ENCODE peak calls at places on chromosome 17, in four cellular contexts. L is left ventricle myocardium inferior, S is neuronal stem cell, Z is GM23338. V is an unnamed sample.

GRCh38 chr17:41333836-41334235 is 16.8 kb downstream of the KRT33A start:
- DNase-seq in L (no peak), S (no peak), Z (no peak), V (no peak)

GRCh38 chr17:39462644-39463375 is 1.5 kb downstream of the CDK12 start:
- DNase-seq in L (no peak), S (no peak), Z (peak; percentile 19), V (no peak)

GRCh38 chr17:67520916-67521772 is 144.1 kb downstream of the PITPNC1 start:
- DNase-seq in L (no peak), S (no peak), Z (no peak), V (no peak)

GRCh38 chr17:3647769-3648540 is 11.4 kb downstream of the CTNS start:
- DNase-seq in L (peak; percentile 52), S (no peak), Z (peak; percentile 74), V (no peak)

GRCh38 chr17:68972119-68972704 is 17.0 kb upstream of the ABCA8 start:
- DNase-seq in L (no peak), S (peak; percentile 15), Z (peak; percentile 65), V (no peak)

GRCh38 chr17:37301288-37301687 is 74.5 kb upstream of the C17orf78 start:
- DNase-seq in L (no peak), S (no peak), Z (no peak), V (no peak)

GRCh38 chr17:35119370-35120185 is at the start of gene RAD51D:
- DNase-seq in L (peak; percentile 77), S (peak; percentile 83), Z (peak; percentile 90), V (peak; percentile 72)

GRCh38 chr17:29568331-29569244 is at the start of gene TP53I13:
- DNase-seq in L (peak; percentile 93), S (peak; percentile 86), Z (peak; percentile 87), V (peak; percentile 94)

GRCh38 chr17:40122466-40122943 is 734 bp downstream of the MSL1 start:
- DNase-seq in L (peak; percentile 52), S (no peak), Z (peak; percentile 68), V (peak; percentile 57)

GRCh38 chr17:59038734-59039133 is 67.9 kb downstream of the TRIM37 start:
- DNase-seq in L (no peak), S (no peak), Z (no peak), V (no peak)

GRCh38 chr17:69227536-69227935 is 1.1 kb downstream of the ABCA10 start:
- DNase-seq in L (no peak), S (no peak), Z (no peak), V (no peak)

GRCh38 chr17:45052052-45052772 is 780 bp upstream of the DCAKD start:
- DNase-seq in L (no peak), S (peak; percentile 39), Z (peak; percentile 52), V (peak; percentile 38)

GRCh38 chr17:76405967-76406647 is 21.7 kb downstream of the SPHK1 start:
- DNase-seq in L (peak; percentile 87), S (no peak), Z (no peak), V (peak; percentile 84)

GRCh38 chr17:49995055-49995738 is at the start of gene DLX3:
- DNase-seq in L (peak; percentile 63), S (peak; percentile 78), Z (peak; percentile 93), V (peak; percentile 80)

GRCh38 chr17:46212634-46213435 is 19.6 kb upstream of the KANSL1 start:
- DNase-seq in L (no peak), S (peak; percentile 55), Z (peak; percentile 96), V (peak; percentile 72)

GRCh38 chr17:55962931-55963378 is 190.3 kb upstream of the ANKFN1 start:
- DNase-seq in L (peak; percentile 20), S (no peak), Z (no peak), V (no peak)

GRCh38 chr17:62611767-62612166 is 15.7 kb upstream of the MRC2 start:
- DNase-seq in L (no peak), S (no peak), Z (no peak), V (no peak)

GRCh38 chr17:54754560-54754959 is 146.1 kb upstream of the TOM1L1 start:
- DNase-seq in L (no peak), S (no peak), Z (peak; percentile 55), V (no peak)

GRCh38 chr17:57097832-57098421 is 12.9 kb downstream of the AKAP1 start:
- DNase-seq in L (no peak), S (no peak), Z (no peak), V (peak; percentile 67)

GRCh38 chr17:55783684-55784245 is 32.9 kb downstream of the PCTP start:
- DNase-seq in L (peak; percentile 82), S (no peak), Z (no peak), V (peak; percentile 83)

GRCh38 chr17:78774956-78775571 is 7.0 kb downstream of the CYTH1 start:
- DNase-seq in L (no peak), S (no peak), Z (no peak), V (no peak)
- H3K4me3 ChIP-seq in L (peak overlapping the region; percentile 15), S (no peak overlapping the region), Z (no peak overlapping the region), V (peak overlapping the region; percentile 28)

GRCh38 chr17:81112461-81112860 is 52.8 kb upstream of the PVALEF start:
- DNase-seq in L (no peak), S (no peak), Z (no peak), V (no peak)

GRCh38 chr17:81109957-81110356 is 55.4 kb upstream of the PVALEF start:
- DNase-seq in L (no peak), S (no peak), Z (no peak), V (no peak)

GRCh38 chr17:81111066-81111465 is 54.2 kb upstream of the PVALEF start:
- DNase-seq in L (no peak), S (no peak), Z (no peak), V (no peak)

GRCh38 chr17:81108220-81108619 is 57.1 kb upstream of the PVALEF start:
- DNase-seq in L (no peak), S (no peak), Z (no peak), V (no peak)

DNA sequence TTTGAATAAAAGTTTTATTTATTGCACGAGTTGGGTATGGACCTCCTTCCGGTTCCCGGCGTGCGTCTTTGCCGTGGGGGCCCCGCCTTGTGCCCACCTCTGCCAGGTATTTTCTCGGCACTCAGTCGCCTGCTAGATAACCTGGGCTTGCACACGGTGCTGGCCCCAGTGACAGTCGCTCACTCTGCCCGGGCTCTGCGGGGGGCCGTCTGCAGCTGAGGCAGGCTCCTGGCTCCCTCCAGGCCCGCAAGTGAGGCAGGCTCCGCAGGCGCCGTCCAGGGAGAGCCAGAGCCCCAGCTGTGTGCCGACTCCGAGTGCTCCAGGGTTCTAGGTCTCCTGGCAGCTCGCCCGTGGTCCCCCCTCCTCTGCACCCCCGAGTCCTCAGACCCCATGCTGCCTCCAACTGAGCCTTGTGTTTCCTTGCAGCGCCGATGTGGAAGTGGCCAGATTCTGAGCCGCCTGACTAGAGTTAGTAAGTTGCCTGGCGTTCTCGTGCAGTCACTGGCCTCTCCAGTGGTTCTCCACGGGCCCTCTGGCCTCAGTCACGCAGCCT is 54.7 kb upstream of the PVALEF start:
- DNase-seq in L (no peak), S (no peak), Z (no peak), V (no peak)
- H3K27ac ChIP-seq in L (no peak overlapping the region), S (no peak overlapping the region), Z (no peak overlapping the region), V (no peak overlapping the region)

DNA sequence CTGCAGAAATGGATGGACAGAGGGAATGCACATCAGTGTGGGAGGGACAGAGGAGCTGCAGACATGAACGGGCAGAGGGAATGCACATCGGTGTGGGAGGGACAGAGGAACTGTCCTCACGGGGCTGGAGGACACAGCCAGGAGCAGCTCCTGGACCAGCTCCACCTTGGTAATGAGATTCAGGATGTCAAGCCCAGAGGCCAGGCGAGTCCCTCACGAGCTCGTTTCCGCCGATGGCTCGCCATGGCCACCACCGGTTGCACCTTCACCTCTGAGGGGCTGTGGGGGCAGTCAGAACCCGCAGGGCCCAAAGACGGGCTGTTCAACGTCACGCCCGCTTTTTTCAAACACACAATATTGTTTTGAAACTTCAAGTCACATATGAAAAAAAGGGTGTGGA is 56.2 kb downstream of the RPH3AL start:
- DNase-seq in L (no peak), S (no peak), Z (no peak), V (peak; percentile 11)
- H3K4me1 ChIP-seq in L (peaks cover 13% of the 10 kb centered on the region), S (peaks cover 8% of the 10 kb centered on the region), Z (no peaks in the 10 kb centered on the region), V (peaks cover 4% of the 10 kb centered on the region)

GRCh38 chr17:79622201-79622601 is 11.3 kb upstream of the RBFOX3 start:
- DNase-seq in L (peak; percentile 4), S (no peak), Z (no peak), V (peak; percentile 5)

GRCh38 chr17:79622776-79623175 is 11.9 kb upstream of the RBFOX3 start:
- DNase-seq in L (no peak), S (no peak), Z (no peak), V (peak; percentile 2)

GRCh38 chr17:79624658-79625478 is 14.0 kb upstream of the RBFOX3 start:
- DNase-seq in L (peak; percentile 2), S (no peak), Z (no peak), V (no peak)

GRCh38 chr17:79625706-79626105 is 14.9 kb upstream of the RBFOX3 start:
- DNase-seq in L (peak; percentile 3), S (no peak), Z (no peak), V (no peak)

DNA sequence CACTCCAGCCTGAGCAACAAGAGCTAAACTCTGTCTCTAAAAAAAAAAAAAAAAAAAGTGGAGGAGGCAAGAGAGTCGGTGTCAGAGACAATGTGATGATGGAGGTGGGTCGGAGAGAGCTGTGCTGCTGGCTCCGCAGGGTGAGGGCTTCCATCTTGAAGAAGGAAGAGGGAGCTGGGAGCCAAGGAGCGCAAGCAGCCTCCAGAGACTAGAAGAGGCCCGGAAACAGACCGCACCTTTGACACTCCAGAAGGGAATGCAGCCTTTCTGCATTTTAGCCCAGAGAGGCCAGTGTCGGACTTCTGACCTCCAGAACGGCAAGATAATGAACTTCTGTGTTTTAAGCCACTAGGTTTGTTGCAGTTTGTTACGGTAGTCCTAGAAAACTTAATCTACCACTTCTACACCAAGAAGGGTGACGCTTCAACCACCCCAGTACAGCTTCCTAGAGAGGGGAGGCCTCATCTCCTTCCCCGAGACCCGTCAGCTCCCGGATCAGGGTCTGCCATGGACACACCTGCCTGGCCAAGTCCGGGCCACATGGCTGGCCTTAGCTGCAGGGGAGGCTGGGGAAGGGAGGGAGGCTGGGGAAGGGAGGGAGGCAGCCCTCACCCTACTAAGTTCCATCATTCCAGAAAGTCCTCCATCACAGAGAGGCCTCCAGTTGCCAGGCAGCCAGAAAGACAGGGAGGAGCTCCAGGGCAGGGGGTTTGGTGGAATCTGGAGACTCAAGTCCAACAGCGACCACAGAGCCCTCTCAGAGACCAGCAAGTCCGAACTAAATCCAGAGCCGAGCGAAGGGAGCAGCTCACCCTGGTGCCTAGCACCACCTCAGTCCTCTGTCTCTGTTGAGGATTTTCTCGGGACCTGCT is 13.2 kb upstream of the RBFOX3 start:
- DNase-seq in L (peak; percentile 7), S (no peak), Z (no peak), V (no peak)
- H3K4me3 ChIP-seq in L (no peak overlapping the region), S (no peak overlapping the region), Z (no peak overlapping the region), V (no peak overlapping the region)

DNA sequence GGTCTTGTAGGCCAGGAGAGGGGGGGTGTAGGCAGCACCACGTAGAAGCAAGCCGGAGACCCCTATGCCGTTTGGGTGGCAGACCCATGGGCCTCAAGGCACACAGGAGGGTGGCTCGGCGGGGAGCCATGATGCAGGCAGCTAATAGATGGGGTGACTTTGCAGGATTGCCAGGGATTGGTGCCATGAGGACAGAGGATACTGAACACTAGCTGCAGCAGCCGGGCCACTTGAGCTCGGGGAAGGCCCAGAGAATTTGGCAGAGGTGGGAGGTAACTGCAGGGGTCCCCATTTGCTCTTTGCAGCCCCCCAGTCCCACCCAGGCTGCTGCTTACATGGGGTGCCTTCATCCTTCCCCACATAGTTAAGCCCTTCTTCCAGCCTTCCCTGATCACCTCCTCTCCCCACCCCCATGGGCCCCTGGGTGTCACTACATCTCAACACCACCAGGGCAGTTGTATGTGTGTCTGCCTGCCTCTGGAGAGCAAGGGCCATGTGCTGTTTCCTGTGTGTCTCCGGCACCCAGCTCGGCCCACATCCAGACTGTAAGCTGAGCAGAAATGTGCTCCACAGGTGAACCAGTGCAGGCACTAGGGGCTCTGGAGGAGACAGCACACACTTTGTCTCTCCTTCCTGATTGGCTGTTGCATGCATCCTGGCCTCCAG is 52.1 kb downstream of the SREBF1 start:
- DNase-seq in L (no peak), S (no peak), Z (peak; percentile 54), V (no peak)
- H3K27ac ChIP-seq in L (peak overlapping the region; percentile 95), S (peak overlapping the region; percentile 89), Z (no peak overlapping the region), V (peak overlapping the region; percentile 90)

GRCh38 chr17:33242725-33243124 is 50.4 kb downstream of the ASIC2 start:
- DNase-seq in L (no peak), S (no peak), Z (no peak), V (no peak)
- H3K4me1 ChIP-seq in L (no peaks in the 10 kb centered on the region), S (peaks cover 3% of the 10 kb centered on the region), Z (no peaks in the 10 kb centered on the region), V (no peaks in the 10 kb centered on the region)

V was measured in heart left ventricle.